ENCODE peak calls at places on chromosomes 4 and X, in five cellular contexts. H, C, I, R and N are unnamed samples.

GRCh38 chr4:184699941-184700340 is 34.0 kb downstream of the CENPU start:
- DNase-seq in I (no peak), C (no peak), R (no peak), H (no peak), N (no peak)

GRCh38 chr4:39480251-39480650 is 21.4 kb downstream of the LIAS start:
- DNase-seq in H (no peak), R (no peak), I (no peak), C (no peak), N (no peak)

GRCh38 chr4:167020410-167020809 is 213.9 kb downstream of the SPOCK3 start:
- DNase-seq in I (no peak), C (no peak), H (no peak), R (no peak), N (no peak)

GRCh38 chr4:1137850-1138249 is 24.5 kb upstream of the RNF212 start:
- DNase-seq in C (no peak), H (no peak), I (no peak), R (no peak), N (no peak)

GRCh38 chr4:103098331-103098730 is 1.3 kb downstream of the BDH2 start:
- DNase-seq in H (no peak), R (no peak), C (no peak), I (no peak), N (no peak)

GRCh38 chrX:74117962-74118361 is 186.0 kb upstream of the ZCCHC13 start:
- DNase-seq in R (no peak), I (no peak), H (no peak), C (no peak), N (no peak)

GRCh38 chrX:103177561-103177960 is 37.3 kb upstream of the BEX4 start:
- DNase-seq in I (no peak), H (no peak), C (no peak), R (no peak), N (no peak)

GRCh38 chrX:154097003-154097596 is 417 bp downstream of the MECP2 start:
- DNase-seq in R (no peak), H (no peak), I (peak; percentile 58), C (peak; percentile 48), N (no peak)

GRCh38 chr4:113293043-113293560 is 243.6 kb downstream of the ANK2 start:
- DNase-seq in R (no peak), I (no peak), H (no peak), C (no peak), N (peak; percentile 26)

GRCh38 chrX:46072776-46073175 is 472.4 kb downstream of the ZNF674 start:
- DNase-seq in H (no peak), I (no peak), R (no peak), C (no peak), N (no peak)

GRCh38 chrX:153853902-153854267 is 23.5 kb upstream of the PDZD4 start:
- DNase-seq in H (no peak), C (no peak), R (no peak), I (no peak), N (no peak)

GRCh38 chrX:154370300-154370881 is 4.0 kb downstream of the FLNA start:
- DNase-seq in R (no peak), H (no peak), I (no peak), C (no peak), N (no peak)

GRCh38 chr4:40193578-40193977 is 3.3 kb upstream of the RHOH start:
- DNase-seq in C (no peak), I (no peak), R (no peak), H (no peak), N (no peak)

GRCh38 chr4:123653211-123653610 is 256.6 kb downstream of the SPRY1 start:
- DNase-seq in C (no peak), I (no peak), H (no peak), R (no peak), N (no peak)

GRCh38 chrX:30504309-30504708 is 73.3 kb downstream of the TASL start:
- DNase-seq in R (no peak), H (no peak), C (no peak), I (no peak), N (no peak)

GRCh38 chrX:46710927-46711623 is 47.8 kb downstream of the SLC9A7 start:
- DNase-seq in H (no peak), R (no peak), C (no peak), I (no peak), N (no peak)

GRCh38 chr4:95129036-95129435 is 371.3 kb downstream of the BMPR1B start:
- DNase-seq in H (no peak), R (no peak), I (no peak), C (no peak), N (no peak)

GRCh38 chrX:10175317-10175871 is 18.6 kb downstream of the CLCN4 start:
- DNase-seq in C (no peak), I (no peak), R (no peak), H (peak; percentile 35), N (peak; percentile 28)

GRCh38 chr4:109441858-109442480 is 8.4 kb downstream of the SEC24B start:
- DNase-seq in C (no peak), H (no peak), I (no peak), R (no peak), N (no peak)

GRCh38 chr4:13930155-13930554 is 302.6 kb upstream of the BOD1L1 start:
- DNase-seq in C (no peak), R (no peak), I (no peak), H (no peak), N (no peak)

GRCh38 chr4:183173580-183174526 is 74.8 kb downstream of the WWC2 start:
- DNase-seq in C (no peak), R (no peak), I (no peak), H (no peak), N (no peak)

GRCh38 chr4:41933997-41934812 is 1.0 kb upstream of the TMEM33 start:
- DNase-seq in I (no peak), R (no peak), H (no peak), C (no peak), N (no peak)

GRCh38 chr4:184727430-184727829 is 6.5 kb downstream of the CENPU start:
- DNase-seq in C (no peak), R (no peak), I (no peak), H (no peak), N (no peak)

GRCh38 chr4:166144607-166145006 is 271.6 kb downstream of the TLL1 start:
- DNase-seq in C (no peak), H (no peak), R (no peak), I (no peak), N (no peak)

GRCh38 chrX:10529344-10529743 is 91.0 kb downstream of the MID1 start:
- DNase-seq in R (no peak), H (no peak), C (no peak), I (no peak), N (no peak)

GRCh38 chrX:153631931-153632611 is 14.9 kb upstream of the DUSP9 start:
- DNase-seq in I (no peak), C (no peak), R (no peak), H (no peak), N (no peak)

GRCh38 chr4:130478406-130478805 is 1382.5 kb downstream of the C4orf33 start:
- DNase-seq in R (peak; percentile 78), I (no peak), H (no peak), C (no peak), N (no peak)

GRCh38 chr4:172980178-172980577 is 188.4 kb upstream of the GALNT7 start:
- DNase-seq in R (no peak), I (no peak), C (no peak), H (no peak), N (no peak)

GRCh38 chr4:185925910-185926360 is 113.9 kb upstream of the SORBS2 start:
- DNase-seq in H (no peak), I (no peak), R (no peak), C (no peak), N (no peak)

GRCh38 chr4:136680271-136680670 is 852.0 kb downstream of the PCDH18 start:
- DNase-seq in H (no peak), I (no peak), R (no peak), C (no peak), N (no peak)

GRCh38 chr4:4408576-4409335 is 21.9 kb downstream of the NSG1 start:
- DNase-seq in C (no peak), I (no peak), H (no peak), R (no peak), N (no peak)

GRCh38 chrX:153885968-153886903 is at the start of gene L1CAM:
- DNase-seq in H (no peak), R (no peak), I (no peak), C (no peak), N (no peak)

GRCh38 chr4:155077860-155078259 is 130.6 kb upstream of the NPY2R start:
- DNase-seq in H (no peak), I (no peak), C (no peak), R (no peak), N (no peak)

GRCh38 chr4:16082424-16083216 is 1.2 kb downstream of the PROM1 start:
- DNase-seq in C (no peak), H (no peak), I (no peak), R (no peak), N (no peak)

GRCh38 chr4:17707671-17708070 is 73.8 kb downstream of the FAM184B start:
- DNase-seq in I (no peak), R (no peak), C (no peak), H (no peak), N (no peak)

GRCh38 chr4:54427826-54428225 is 198.7 kb downstream of the PDGFRA start:
- DNase-seq in H (no peak), C (no peak), I (no peak), R (no peak), N (no peak)

GRCh38 chr4:187128226-187128625 is 404.6 kb upstream of the FAT1 start:
- DNase-seq in H (peak; percentile 27), R (peak; percentile 40), C (no peak), I (no peak), N (no peak)

GRCh38 chr4:157143365-157143764 is 67.4 kb downstream of the GLRB start:
- DNase-seq in H (no peak), R (no peak), C (no peak), I (no peak), N (no peak)

GRCh38 chr4:102429553-102429952 is 71.6 kb upstream of the NFKB1 start:
- DNase-seq in C (no peak), H (peak; percentile 57), I (no peak), R (no peak), N (no peak)